ENCODE peak calls at places on chromosome 2, in six cellular contexts. One of them, this sample, is unnamed.

GRCh38 chr2:37569986-37570688 is 101.3 kb downstream of the CDC42EP3 start:
- DNase-seq in HFFc6: peak; percentile 71
- DNase-seq in fibroblast of mammary gland: peak; percentile 55
- DNase-seq in upper lobe of right lung: no peak
- DNase-seq in KBM-7: no peak
- DNase-seq in NCI-H146: no peak
- DNase-seq in this sample: no peak

GRCh38 chr2:240435955-240436625 is 627 bp downstream of the GPC1 start:
- DNase-seq in HFFc6: no peak
- DNase-seq in fibroblast of mammary gland: no peak
- DNase-seq in upper lobe of right lung: peak; percentile 72
- DNase-seq in KBM-7: no peak
- DNase-seq in NCI-H146: peak; percentile 54
- DNase-seq in this sample: peak; percentile 64

GRCh38 chr2:99851091-99851490 is 291.3 kb downstream of the AFF3 start:
- DNase-seq in HFFc6: no peak
- DNase-seq in fibroblast of mammary gland: no peak
- DNase-seq in upper lobe of right lung: no peak
- DNase-seq in KBM-7: no peak
- DNase-seq in NCI-H146: no peak
- DNase-seq in this sample: no peak

GRCh38 chr2:238369516-238370481 is 49.5 kb downstream of the TRAF3IP1 start:
- DNase-seq in HFFc6: no peak
- DNase-seq in fibroblast of mammary gland: peak; percentile 19
- DNase-seq in upper lobe of right lung: no peak
- DNase-seq in KBM-7: no peak
- DNase-seq in NCI-H146: no peak
- DNase-seq in this sample: no peak

GRCh38 chr2:234111523-234111922 is 61.0 kb downstream of the SPP2 start:
- DNase-seq in HFFc6: peak; percentile 25
- DNase-seq in fibroblast of mammary gland: peak; percentile 59
- DNase-seq in upper lobe of right lung: no peak
- DNase-seq in KBM-7: no peak
- DNase-seq in NCI-H146: no peak
- DNase-seq in this sample: no peak

GRCh38 chr2:174614261-174614660 is 16.7 kb upstream of the WIPF1 start:
- DNase-seq in HFFc6: peak; percentile 85
- DNase-seq in fibroblast of mammary gland: peak; percentile 77
- DNase-seq in upper lobe of right lung: no peak
- DNase-seq in KBM-7: no peak
- DNase-seq in NCI-H146: no peak
- DNase-seq in this sample: no peak

GRCh38 chr2:9897331-9897737 is 54.1 kb downstream of the TAF1B start:
- DNase-seq in HFFc6: peak; percentile 88
- DNase-seq in fibroblast of mammary gland: peak; percentile 99
- DNase-seq in upper lobe of right lung: no peak
- DNase-seq in KBM-7: peak; percentile 15
- DNase-seq in NCI-H146: no peak
- DNase-seq in this sample: peak; percentile 83

GRCh38 chr2:105121417-105121816 is 83.5 kb downstream of the MRPS9 start:
- DNase-seq in HFFc6: no peak
- DNase-seq in fibroblast of mammary gland: no peak
- DNase-seq in upper lobe of right lung: no peak
- DNase-seq in KBM-7: no peak
- DNase-seq in NCI-H146: no peak
- DNase-seq in this sample: no peak